ENCODE peak calls at places on chromosomes 6 and 20, in nine cellular contexts. S is H1, C is A549, T is transverse colon, M is stomach, G is suprapubic skin, U is ovary, L is K562, D is upper lobe of left lung. J is an unnamed sample.

GRCh38 chr20:50538276-50538675 is 28.1 kb downstream of the PTPN1 start:
- DNase-seq in D (no peak), M (no peak), S (no peak), C (no peak), U (no peak), T (no peak), G (no peak), L (no peak), J (no peak)

GRCh38 chr20:47792021-47792618 is 6.8 kb upstream of the SULF2 start:
- DNase-seq in M (no peak), G (no peak), D (no peak), L (no peak), T (peak; percentile 37), U (peak; percentile 77), C (no peak), S (no peak), J (peak; percentile 92)

GRCh38 chr6:142566628-142567396 is 265.0 kb downstream of the ADGRG6 start:
- DNase-seq in C (peak; percentile 38), L (peak; percentile 82), G (no peak), S (peak; percentile 39), U (no peak), M (peak; percentile 41), T (peak; percentile 38), D (peak; percentile 12), J (peak; percentile 71)

GRCh38 chr6:29964904-29965872 is 22.9 kb downstream of the HLA-A start:
- DNase-seq in U (peak; percentile 66), M (peak; percentile 87), G (peak; percentile 84), T (peak; percentile 88), D (no peak), S (peak; percentile 69), L (peak; percentile 79), C (peak; percentile 46), J (peak; percentile 61)

GRCh38 chr20:43220612-43221011 is 30.9 kb upstream of the PTPRT start:
- DNase-seq in L (no peak), M (no peak), U (no peak), D (no peak), C (no peak), S (no peak), T (no peak), G (no peak), J (no peak)

GRCh38 chr6:66496659-66497058 is 789.6 kb upstream of the EYS start:
- DNase-seq in T (no peak), M (no peak), C (no peak), G (no peak), L (no peak), D (no peak), S (no peak), U (no peak), J (no peak)

GRCh38 chr6:50925548-50925947 is 106.9 kb downstream of the TFAP2B start:
- DNase-seq in T (no peak), G (no peak), U (no peak), S (no peak), C (no peak), D (no peak), M (no peak), L (no peak), J (no peak)

GRCh38 chr6:71406871-71407860 is 118.6 kb downstream of the OGFRL1 start:
- DNase-seq in L (no peak), C (no peak), S (no peak), D (no peak), U (no peak), M (no peak), T (no peak), G (no peak), J (no peak)

GRCh38 chr6:166277021-166277420 is 31.2 kb downstream of the PRR18 start:
- DNase-seq in S (no peak), D (no peak), T (no peak), G (no peak), L (no peak), C (no peak), U (no peak), M (no peak), J (no peak)

GRCh38 chr6:33036512-33036911 is 27.1 kb upstream of the HLA-DOA start:
- DNase-seq in D (no peak), S (no peak), T (no peak), G (no peak), L (no peak), U (no peak), M (no peak), C (no peak), J (no peak)
- TF ChIP-seq CTCF in D (no peak), S (no peak), T (no peak), G (no peak), L (no peak), U (no peak), M (no peak), C (no peak), J (no peak)

GRCh38 chr20:53655909-53656652 is 62.4 kb upstream of the ZNF217 start:
- DNase-seq in L (no peak), T (no peak), M (no peak), S (no peak), C (no peak), U (no peak), G (no peak), D (no peak), J (no peak)

GRCh38 chr20:53656653-53657288 is 63.1 kb upstream of the ZNF217 start:
- DNase-seq in G (no peak), M (no peak), D (no peak), L (no peak), U (no peak), S (no peak), T (no peak), C (no peak), J (no peak)

GRCh38 chr20:53657289-53657678 is 63.6 kb upstream of the ZNF217 start:
- DNase-seq in S (no peak), L (no peak), T (no peak), D (no peak), U (no peak), G (no peak), M (no peak), C (no peak), J (no peak)

GRCh38 chr20:53652859-53653520 is 59.4 kb upstream of the ZNF217 start:
- DNase-seq in G (no peak), U (no peak), T (no peak), C (no peak), M (no peak), D (no peak), S (no peak), L (no peak), J (no peak)

DNA sequence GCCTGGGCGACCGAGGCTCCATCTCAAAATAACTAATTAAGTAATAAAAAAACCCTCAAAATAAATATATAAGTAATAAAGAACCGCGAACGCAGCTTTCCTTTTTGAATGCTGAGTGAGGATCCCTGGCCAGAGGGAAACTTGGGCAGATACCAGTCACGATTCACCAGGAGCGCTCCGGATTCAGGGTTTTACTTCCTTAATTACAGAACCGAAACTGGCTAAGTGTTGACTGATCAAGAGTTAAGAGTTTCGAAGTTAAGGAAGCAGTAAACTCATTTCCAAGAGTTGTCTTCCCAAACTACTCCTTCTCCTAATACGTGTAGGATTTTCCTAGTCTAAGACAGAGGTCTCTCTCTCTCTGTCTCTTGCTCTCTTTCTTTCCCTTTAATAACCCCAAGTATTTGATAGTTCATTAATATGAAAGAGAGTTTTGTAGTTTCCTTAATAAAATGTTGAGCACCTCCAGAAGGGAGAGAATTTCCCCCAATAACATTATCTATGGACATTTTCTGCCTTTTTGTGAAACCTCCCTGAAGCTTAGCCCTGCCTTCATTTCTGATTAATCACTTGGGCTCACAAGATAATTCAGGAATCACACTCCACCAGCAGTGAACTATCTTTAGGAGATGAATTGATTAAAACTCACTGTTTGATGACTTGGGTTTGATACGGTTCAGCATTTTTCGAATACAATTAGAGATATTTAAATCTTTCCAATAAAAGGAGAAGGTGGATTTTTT is 61.5 kb upstream of the ZNF217 start:
- DNase-seq in M (peak; percentile 51), S (no peak), D (no peak), G (no peak), U (no peak), T (peak; percentile 61), L (no peak), C (no peak), J (no peak)
- H3K4me1 ChIP-seq in M (peaks cover 31% of the 10 kb centered on the region), S (peaks cover 3% of the 10 kb centered on the region), D (peaks cover 35% of the 10 kb centered on the region), G (peaks cover 53% of the 10 kb centered on the region), U (peaks cover 4% of the 10 kb centered on the region), T (peaks cover 27% of the 10 kb centered on the region), L (peaks cover 5% of the 10 kb centered on the region), C (peaks cover 57% of the 10 kb centered on the region), J (peaks cover 52% of the 10 kb centered on the region)

GRCh38 chr6:31659649-31660223 is 842 bp downstream of the C6orf47 start:
- DNase-seq in T (peak; percentile 40), C (no peak), M (no peak), G (no peak), U (no peak), D (no peak), L (no peak), S (no peak), J (no peak)
- TF ChIP-seq EP300 in T (no peak), C (no peak), M (no peak), G (no peak), U (no peak), D (no peak), L (no peak), S (no peak), J (no peak)

GRCh38 chr6:149646599-149646998 is 1.9 kb downstream of the KATNA1 start:
- DNase-seq in M (no peak), U (no peak), L (no peak), D (no peak), T (no peak), S (no peak), C (no peak), G (no peak), J (no peak)

GRCh38 chr6:149642829-149643580 is 5.5 kb downstream of the KATNA1 start:
- DNase-seq in C (no peak), T (no peak), L (no peak), G (no peak), S (no peak), M (no peak), D (no peak), U (no peak), J (no peak)

GRCh38 chr6:149651056-149651455 is 2.5 kb upstream of the KATNA1 start:
- DNase-seq in D (no peak), G (no peak), U (no peak), S (no peak), M (no peak), C (no peak), L (no peak), T (no peak), J (no peak)

DNA sequence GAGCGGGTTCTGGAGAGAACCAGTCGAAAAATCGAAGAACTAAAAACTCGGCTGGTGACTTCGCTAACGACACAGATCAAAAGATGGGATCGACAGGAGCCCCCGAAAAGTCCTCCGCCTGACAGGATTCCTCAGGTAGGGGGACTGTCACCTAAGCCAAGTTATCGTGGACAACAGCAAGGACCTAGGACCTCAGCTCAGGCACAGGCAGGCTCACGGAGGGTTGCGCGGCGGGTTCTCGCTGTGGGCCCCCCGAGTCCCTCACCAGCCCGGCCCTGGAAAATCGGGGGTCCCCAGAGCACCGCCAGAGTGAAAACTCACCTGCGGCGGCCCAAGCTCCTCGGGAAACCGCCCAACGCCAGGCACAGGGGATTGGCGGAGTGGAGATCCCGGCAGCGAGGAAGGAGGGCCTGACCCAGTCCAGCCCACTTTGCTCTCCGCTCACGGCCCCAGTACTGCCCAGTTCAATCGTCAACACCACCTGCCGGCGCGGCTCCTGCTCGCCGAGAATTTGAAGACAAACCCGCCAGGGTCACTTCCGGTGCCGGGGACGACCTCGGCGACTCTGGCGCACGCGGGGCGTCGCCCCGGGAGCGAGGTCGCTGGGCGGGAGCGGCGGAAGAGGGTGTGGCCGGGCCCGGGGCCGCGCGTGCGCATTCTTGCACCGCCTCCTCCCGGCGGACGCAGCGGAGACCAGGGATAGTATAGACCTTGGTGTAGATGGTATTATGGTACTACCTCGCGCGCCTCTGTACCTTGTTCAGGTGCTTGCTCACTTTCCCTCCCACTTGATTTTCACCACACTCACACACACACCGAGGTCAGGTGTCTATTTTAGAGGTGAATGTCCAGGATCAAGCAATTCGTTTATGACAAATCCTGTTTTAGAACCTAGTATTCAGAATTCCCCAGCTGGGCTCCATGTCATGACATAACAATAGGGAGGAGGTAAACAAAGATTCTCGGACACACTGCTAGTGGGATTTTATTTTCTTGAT is at the start of gene KATNA1:
- DNase-seq in U (peak; percentile 77), S (peak; percentile 85), D (peak; percentile 98), M (peak; percentile 91), T (peak; percentile 94), L (peak; percentile 99), C (peak; percentile 85), G (peak; percentile 90), J (peak; percentile 46)
- TF ChIP-seq CTCF in U (no peak), S (no peak), D (peak; percentile 18), M (no peak), T (peak; percentile 37), L (peak; percentile 33), C (no peak), G (no peak), J (peak; percentile 22)

J was measured in tibial nerve.